ENCODE peak calls at places on chromosomes 2 and 18, in four cellular contexts. U, H, F and K are unnamed samples.

GRCh38 chr2:191691016-191691725 is 13.2 kb downstream of the NABP1 start:
- DNase-seq in U (peak; percentile 61), H (no peak), F (peak; percentile 88), K (no peak)

GRCh38 chr18:31050635-31051034 is 8.1 kb upstream of the DSC3 start:
- DNase-seq in U (no peak), H (no peak), F (no peak), K (no peak)

GRCh38 chr2:98445708-98446577 is 1.3 kb downstream of the INPP4A start:
- DNase-seq in U (no peak), H (no peak), F (no peak), K (no peak)

GRCh38 chr2:26875083-26875634 is 27.2 kb downstream of the DPYSL5 start:
- DNase-seq in U (no peak), H (no peak), F (no peak), K (no peak)

GRCh38 chr18:27860701-27861107 is 316.2 kb downstream of the CDH2 start:
- DNase-seq in U (no peak), H (no peak), F (no peak), K (no peak)

GRCh38 chr2:4499316-4499715 is 795.9 kb downstream of the DCDC2C start:
- DNase-seq in U (no peak), H (no peak), F (no peak), K (no peak)

GRCh38 chr2:133747965-133748700 is 179.9 kb upstream of the NCKAP5 start:
- DNase-seq in U (no peak), H (no peak), F (no peak), K (no peak)

GRCh38 chr2:208129804-208130712 is at the start of gene CRYGC:
- DNase-seq in U (no peak), H (no peak), F (no peak), K (no peak)

GRCh38 chr2:210955591-210955990 is 399.2 kb downstream of the CPS1 start:
- DNase-seq in U (peak; percentile 15), H (no peak), F (no peak), K (no peak)

GRCh38 chr18:61589053-61589723 is 256.0 kb downstream of the CDH20 start:
- DNase-seq in U (no peak), H (no peak), F (no peak), K (peak; percentile 57)

GRCh38 chr2:29336334-29336733 is 221.1 kb downstream of the CLIP4 start:
- DNase-seq in U (no peak), H (no peak), F (no peak), K (no peak)

GRCh38 chr2:217289909-217290283 is 430.0 kb upstream of the TNP1 start:
- DNase-seq in U (no peak), H (no peak), F (no peak), K (no peak)

GRCh38 chr2:120219291-120219690 is 3.9 kb downstream of the TMEM185B start:
- DNase-seq in U (no peak), H (peak; percentile 20), F (no peak), K (no peak)

GRCh38 chr2:160406591-160407392 is 86.8 kb downstream of the RBMS1 start:
- DNase-seq in U (peak; percentile 24), H (peak; percentile 58), F (no peak), K (peak; percentile 83)

GRCh38 chr2:162242586-162243304 is 500 bp downstream of the FAP start:
- DNase-seq in U (no peak), H (no peak), F (no peak), K (no peak)

GRCh38 chr2:33086400-33087015 is 139.8 kb downstream of the LTBP1 start:
- DNase-seq in U (no peak), H (no peak), F (no peak), K (no peak)

GRCh38 chr2:226873051-226873620 is 37.3 kb downstream of the RHBDD1 start:
- DNase-seq in U (no peak), H (no peak), F (peak; percentile 61), K (no peak)

GRCh38 chr2:238106698-238107524 is 6.8 kb downstream of the ESPNL start:
- DNase-seq in U (no peak), H (peak; percentile 39), F (no peak), K (peak; percentile 44)

GRCh38 chr2:25259744-25260124 is 82.0 kb downstream of the DNMT3A start:
- DNase-seq in U (no peak), H (peak; percentile 10), F (no peak), K (no peak)

GRCh38 chr18:75157359-75157758 is 51.6 kb downstream of the PTGR3 start:
- DNase-seq in U (no peak), H (no peak), F (no peak), K (no peak)

GRCh38 chr2:188244383-188244782 is 47.3 kb upstream of the GULP1 start:
- DNase-seq in U (no peak), H (no peak), F (peak; percentile 7), K (no peak)

GRCh38 chr2:127176371-127177311 is 43.5 kb downstream of the CYP27C1 start:
- DNase-seq in U (no peak), H (peak; percentile 81), F (no peak), K (peak; percentile 71)

GRCh38 chr2:151478011-151478410 is 68.3 kb downstream of the RIF1 start:
- DNase-seq in U (no peak), H (no peak), F (no peak), K (no peak)

GRCh38 chr2:69375494-69376353 is 11.3 kb downstream of the GFPT1 start:
- DNase-seq in U (peak; percentile 21), H (no peak), F (peak; percentile 16), K (no peak)

GRCh38 chr2:100893753-100894530 is 74.0 kb downstream of the NPAS2 start:
- DNase-seq in U (peak; percentile 87), H (no peak), F (no peak), K (no peak)

GRCh38 chr2:182649316-182649715 is 66.7 kb upstream of the DNAJC10 start:
- DNase-seq in U (peak; percentile 21), H (no peak), F (peak; percentile 15), K (no peak)

GRCh38 chr2:61179701-61180639 is 18.0 kb downstream of the C2orf74 start:
- DNase-seq in U (no peak), H (peak; percentile 72), F (peak; percentile 31), K (no peak)

GRCh38 chr2:79253375-79253774 is 93.8 kb upstream of the REG3A start:
- DNase-seq in U (no peak), H (no peak), F (no peak), K (no peak)

GRCh38 chr2:39243469-39244123 is at the start of gene CDKL4:
- DNase-seq in U (no peak), H (no peak), F (no peak), K (peak; percentile 46)

GRCh38 chr2:121298476-121298875 is 13.5 kb upstream of the TFCP2L1 start:
- DNase-seq in U (no peak), H (no peak), F (no peak), K (no peak)

GRCh38 chr2:176414641-176415040 is 145.4 kb downstream of the MTX2 start:
- DNase-seq in U (no peak), H (no peak), F (no peak), K (no peak)

GRCh38 chr18:74571895-74572680 is 25.6 kb upstream of the ZNF407 start:
- DNase-seq in U (no peak), H (no peak), F (no peak), K (no peak)

GRCh38 chr18:55588876-55589595 is 1.0 kb upstream of the TCF4 start:
- DNase-seq in U (no peak), H (no peak), F (no peak), K (no peak)

GRCh38 chr2:23241106-23241505 is 143.9 kb upstream of the KLHL29 start:
- DNase-seq in U (no peak), H (no peak), F (peak; percentile 76), K (no peak)

GRCh38 chr2:101433465-101433864 is 41.4 kb downstream of the RFX8 start:
- DNase-seq in U (no peak), H (no peak), F (no peak), K (no peak)

GRCh38 chr2:219769044-219770030 is 141.9 kb downstream of the SLC4A3 start:
- DNase-seq in U (no peak), H (peak; percentile 77), F (no peak), K (no peak)

GRCh38 chr2:236659758-236660150 is 90.1 kb downstream of the ACKR3 start:
- DNase-seq in U (no peak), H (no peak), F (no peak), K (no peak)

GRCh38 chr2:218709906-218710305 is 729 bp upstream of the TTLL4 start:
- DNase-seq in U (no peak), H (no peak), F (no peak), K (no peak)

GRCh38 chr2:190456833-190457232 is 48.7 kb downstream of the MFSD6 start:
- DNase-seq in U (no peak), H (no peak), F (no peak), K (no peak)

GRCh38 chr2:196758474-196759377 is 40.8 kb downstream of the GTF3C3 start:
- DNase-seq in U (no peak), H (no peak), F (no peak), K (no peak)
- TF ChIP-seq CTCF in U (no peak), H (peak; percentile 26), F (no peak), K (peak; percentile 43)

GRCh38 chr18:23758281-23758680 is 69.0 kb downstream of the LAMA3 start:
- DNase-seq in U (no peak), H (no peak), F (no peak), K (no peak)

GRCh38 chr18:23752796-23753195 is 63.5 kb downstream of the LAMA3 start:
- DNase-seq in U (no peak), H (no peak), F (no peak), K (no peak)

GRCh38 chr18:23756590-23757540 is 67.6 kb downstream of the LAMA3 start:
- DNase-seq in U (no peak), H (no peak), F (no peak), K (no peak)

GRCh38 chr18:23746851-23747250 is 57.6 kb downstream of the LAMA3 start:
- DNase-seq in U (no peak), H (no peak), F (no peak), K (no peak)

GRCh38 chr18:23752363-23752762 is 63.1 kb downstream of the LAMA3 start:
- DNase-seq in U (no peak), H (no peak), F (no peak), K (no peak)
- TF ChIP-seq CTCF in U (no peak), H (no peak), F (no peak), K (no peak)

GRCh38 chr2:132417430-132418035 is 928 bp downstream of the GPR39 start:
- DNase-seq in U (no peak), H (no peak), F (no peak), K (no peak)
- TF ChIP-seq CTCF in U (no peak), H (no peak), F (no peak), K (no peak)

GRCh38 chr18:50559750-50560680 is at the start of gene MAPK4:
- DNase-seq in U (no peak), H (peak; percentile 72), F (no peak), K (no peak)
- TF ChIP-seq CTCF in U (no peak), H (no peak), F (no peak), K (no peak)

GRCh38 chr2:104521247-104521646 is 332.7 kb upstream of the POU3F3 start:
- DNase-seq in U (no peak), H (no peak), F (no peak), K (no peak)
- TF ChIP-seq CTCF in U (no peak), H (no peak), F (no peak), K (no peak)

GRCh38 chr2:228092056-228092455 is 89.4 kb downstream of the SPHKAP start:
- DNase-seq in U (no peak), H (no peak), F (no peak), K (no peak)
- TF ChIP-seq CTCF in U (no peak), H (no peak), F (no peak), K (no peak)